ENCODE peak calls at places on chromosomes 13 and 19, in eight cellular contexts. H is cardiac fibroblast; Y is activated naive CD8-positive, alpha-beta T cell treated with anti-CD3 and anti-CD28 coated beads for 36 hours; N is progenitor cell of endocrine pancreas; A is activated CD4-positive, alpha-beta T cell treated with anti-CD3 and anti-CD28 coated beads, Interleukin-2, amount 50 U/mL, for 48 hours; I is ELR; C is stimulated activated CD4-positive, alpha-beta T cell treated with anti-CD3 and anti-CD28 coated beads, Interleukin-15, amount 100 ng/mL, for 1 hour; E is GDM1. P is an unnamed sample.

GRCh38 chr19:5676105-5676671 is 4.1 kb downstream of the MICOS13 start:
- DNase-seq in Y (no peak), H (no peak), C (no peak), E (no peak), N (no peak), A (no peak), I (no peak), P (no peak)

GRCh38 chr13:31073859-31074718 is 87.6 kb downstream of the HSPH1 start:
- DNase-seq in E (no peak), C (no peak), H (peak), I (peak), N (no peak), A (peak), Y (peak), P (peak)

GRCh38 chr13:36819811-36820140 is 754 bp downstream of the RFXAP start:
- DNase-seq in I (peak), H (peak), Y (peak), E (no peak), C (no peak), N (no peak), A (peak), P (no peak)

GRCh38 chr19:49812452-49812996 is 568 bp downstream of the FUZ start:
- DNase-seq in C (no peak), H (no peak), Y (no peak), N (no peak), I (no peak), E (no peak), A (no peak), P (no peak)

GRCh38 chr13:27496851-27497250 is 46.5 kb upstream of the MTIF3 start:
- DNase-seq in C (no peak), I (no peak), A (no peak), E (no peak), N (no peak), Y (no peak), H (no peak), P (no peak)

GRCh38 chr19:41442473-41443360 is at the start of gene ERICH4:
- DNase-seq in E (no peak), H (no peak), Y (no peak), A (no peak), N (no peak), C (no peak), I (no peak), P (no peak)

GRCh38 chr13:66489586-66489985 is 740.5 kb downstream of the PCDH9 start:
- DNase-seq in N (no peak), H (no peak), E (no peak), I (peak), A (no peak), Y (no peak), C (no peak), P (no peak)

GRCh38 chr19:16153582-16154336 is 10.3 kb downstream of the HSH2D start:
- DNase-seq in I (peak), H (no peak), N (no peak), Y (no peak), E (peak), C (no peak), A (no peak), P (no peak)

GRCh38 chr19:18763674-18764590 is 27.2 kb downstream of the COMP start:
- DNase-seq in N (no peak), A (no peak), H (peak), E (no peak), C (no peak), Y (no peak), I (peak), P (peak)